ENCODE peak calls at places on chromosomes 4 and X, in four cellular contexts. Q is stimulated activated CD4-positive, alpha-beta T cell treated with anti-CD3 and anti-CD28 coated beads, Interleukin-15, amount 100 ng/mL, for 24 hours; N is endodermal cell; L is left cardiac atrium. B is an unnamed sample.

GRCh38 chrX:2351321-2351720 is 149.5 kb downstream of the DHRSX start:
- DNase-seq in Q (no peak), N (no peak), L (no peak), B (no peak)

GRCh38 chr4:173835863-173836262 is 305.8 kb upstream of the HAND2 start:
- DNase-seq in Q (no peak), N (peak), L (peak), B (peak)

GRCh38 chr4:164935363-164935762 is 42.1 kb downstream of the TRIM61 start:
- DNase-seq in Q (no peak), N (peak), L (no peak), B (no peak)

GRCh38 chr4:87011340-87012034 is 76.7 kb downstream of the AFF1 start:
- DNase-seq in Q (no peak), N (no peak), L (no peak), B (no peak)

GRCh38 chrX:44945736-44946135 is 72.7 kb downstream of the KDM6A start:
- DNase-seq in Q (peak), N (no peak), L (no peak), B (no peak)

GRCh38 chrX:153722704-153723350 is 1.4 kb downstream of the BCAP31 start:
- DNase-seq in Q (peak), N (no peak), L (no peak), B (no peak)

GRCh38 chrX:3384330-3384729 is 37.9 kb upstream of the MXRA5 start:
- DNase-seq in Q (no peak), N (no peak), L (no peak), B (no peak)

GRCh38 chr4:39541987-39542632 is 14.9 kb upstream of the UGDH start:
- DNase-seq in Q (no peak), N (no peak), L (no peak), B (no peak)

GRCh38 chr4:140037353-140038030 is 116.5 kb downstream of the MAML3 start:
- DNase-seq in Q (no peak), N (no peak), L (no peak), B (no peak)

GRCh38 chr4:1247811-1248261 is 1.1 kb downstream of the CTBP1 start:
- DNase-seq in Q (no peak), N (no peak), L (no peak), B (peak)

GRCh38 chrX:124338733-124339514 is 6.5 kb downstream of the TEX13D start:
- DNase-seq in Q (no peak), N (no peak), L (no peak), B (no peak)

GRCh38 chrX:108735680-108736508 is 469 bp downstream of the IRS4 start:
- DNase-seq in Q (peak), N (no peak), L (no peak), B (no peak)

GRCh38 chr4:160136021-160136420 is 1033.1 kb downstream of the RAPGEF2 start:
- DNase-seq in Q (no peak), N (no peak), L (no peak), B (no peak)

B was measured in ecto neural progenitor cell.